ENCODE peak calls at places on chromosomes 7 and 10, in four cellular contexts. One of them, this sample, is unnamed.

GRCh38 chr10:43265799-43266721 is 805 bp downstream of the RASGEF1A start:
- DNase-seq in tibial nerve: no peak
- DNase-seq in neural progenitor cell: peak
- DNase-seq in mesendoderm: peak
- DNase-seq in this sample: no peak

GRCh38 chr7:80637911-80638765 is at the start of gene CD36:
- DNase-seq in tibial nerve: no peak
- DNase-seq in mesendoderm: no peak
- DNase-seq in neural progenitor cell: no peak
- DNase-seq in this sample: no peak

GRCh38 chr7:44143606-44144250 is 2.6 kb upstream of the MYL7 start:
- DNase-seq in tibial nerve: no peak
- DNase-seq in neural progenitor cell: no peak
- DNase-seq in mesendoderm: no peak
- DNase-seq in this sample: no peak

GRCh38 chr10:100148353-100149211 is 37.2 kb downstream of the ERLIN1 start:
- DNase-seq in tibial nerve: no peak
- DNase-seq in neural progenitor cell: no peak
- DNase-seq in mesendoderm: no peak
- DNase-seq in this sample: no peak

GRCh38 chr10:124657806-124658205 is 86.4 kb downstream of the FAM53B start:
- DNase-seq in mesendoderm: no peak
- DNase-seq in neural progenitor cell: no peak
- DNase-seq in tibial nerve: no peak
- DNase-seq in this sample: no peak

GRCh38 chr7:12244129-12244528 is 33.0 kb downstream of the TMEM106B start:
- DNase-seq in neural progenitor cell: peak
- DNase-seq in mesendoderm: peak
- DNase-seq in tibial nerve: no peak
- DNase-seq in this sample: no peak

GRCh38 chr7:28957822-28958234 is 302 bp downstream of the TRIL start:
- DNase-seq in tibial nerve: no peak
- DNase-seq in mesendoderm: peak
- DNase-seq in neural progenitor cell: peak
- DNase-seq in this sample: no peak

GRCh38 chr7:2698581-2699288 is 10.7 kb downstream of the AMZ1 start:
- DNase-seq in tibial nerve: no peak
- DNase-seq in mesendoderm: no peak
- DNase-seq in neural progenitor cell: no peak
- DNase-seq in this sample: no peak

GRCh38 chr10:14603539-14604102 is 171.1 kb downstream of the FAM107B start:
- DNase-seq in mesendoderm: no peak
- DNase-seq in tibial nerve: no peak
- DNase-seq in neural progenitor cell: peak
- DNase-seq in this sample: no peak

GRCh38 chr10:123043409-123043925 is 34.7 kb downstream of the ACADSB start:
- DNase-seq in mesendoderm: peak
- DNase-seq in neural progenitor cell: peak
- DNase-seq in tibial nerve: no peak
- DNase-seq in this sample: peak

GRCh38 chr10:92747600-92747999 is 57.8 kb downstream of the HHEX start:
- DNase-seq in mesendoderm: no peak
- DNase-seq in neural progenitor cell: no peak
- DNase-seq in tibial nerve: no peak
- DNase-seq in this sample: no peak

GRCh38 chr7:104978460-104978859 is 35.5 kb upstream of the KMT2E start:
- DNase-seq in neural progenitor cell: no peak
- DNase-seq in mesendoderm: no peak
- DNase-seq in tibial nerve: no peak
- DNase-seq in this sample: no peak

GRCh38 chr7:1906988-1907745 is 237.1 kb downstream of the ELFN1 start:
- DNase-seq in tibial nerve: no peak
- DNase-seq in neural progenitor cell: no peak
- DNase-seq in mesendoderm: no peak
- DNase-seq in this sample: no peak

GRCh38 chr10:94205370-94205930 is 157.3 kb downstream of the NOC3L start:
- DNase-seq in mesendoderm: no peak
- DNase-seq in tibial nerve: no peak
- DNase-seq in neural progenitor cell: no peak
- DNase-seq in this sample: no peak

GRCh38 chr10:80204801-80205477 is 398 bp downstream of the ANXA11 start:
- DNase-seq in tibial nerve: no peak
- DNase-seq in mesendoderm: peak
- DNase-seq in neural progenitor cell: peak
- DNase-seq in this sample: no peak
- H3K27ac ChIP-seq in tibial nerve: peak
- H3K27ac ChIP-seq in mesendoderm: peak
- H3K27ac ChIP-seq in neural progenitor cell: no peak
- H3K27ac ChIP-seq in this sample: peak

GRCh38 chr7:97081901-97082300 is 35.6 kb upstream of the SDHAF3 start:
- DNase-seq in mesendoderm: no peak
- DNase-seq in tibial nerve: no peak
- DNase-seq in neural progenitor cell: peak
- DNase-seq in this sample: no peak

GRCh38 chr7:97079300-97079699 is 38.2 kb upstream of the SDHAF3 start:
- DNase-seq in mesendoderm: no peak
- DNase-seq in tibial nerve: no peak
- DNase-seq in neural progenitor cell: no peak
- DNase-seq in this sample: no peak

GRCh38 chr7:97078023-97078988 is 39.2 kb upstream of the SDHAF3 start:
- DNase-seq in neural progenitor cell: no peak
- DNase-seq in tibial nerve: no peak
- DNase-seq in mesendoderm: no peak
- DNase-seq in this sample: no peak

DNA sequence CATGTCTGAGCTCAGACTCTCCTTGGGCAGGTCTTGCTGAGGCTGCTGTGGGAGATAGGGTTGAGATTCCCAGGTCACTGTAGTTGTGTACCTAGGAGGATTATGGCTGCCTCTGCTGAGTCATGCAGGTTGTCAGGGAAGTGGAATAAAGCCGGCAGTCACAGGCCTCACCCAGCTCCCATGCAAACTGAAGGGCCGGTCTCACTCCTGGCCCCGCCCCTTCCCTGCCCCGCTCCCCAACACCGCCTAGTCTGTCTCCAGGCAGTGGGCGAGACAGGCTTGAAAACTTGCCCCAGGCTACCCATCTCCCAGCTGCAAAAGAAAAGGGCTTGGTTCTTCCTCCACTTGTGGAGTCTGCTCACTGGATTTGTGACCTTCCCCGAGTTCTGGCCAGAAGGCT is 41.6 kb upstream of the SDHAF3 start:
- DNase-seq in mesendoderm: peak
- DNase-seq in tibial nerve: no peak
- DNase-seq in neural progenitor cell: no peak
- DNase-seq in this sample: no peak
- H3K27ac ChIP-seq in mesendoderm: no peak
- H3K27ac ChIP-seq in tibial nerve: no peak
- H3K27ac ChIP-seq in neural progenitor cell: no peak
- H3K27ac ChIP-seq in this sample: no peak

GRCh38 chr10:82319558-82319957 is 444.6 kb downstream of the NRG3 start:
- DNase-seq in neural progenitor cell: peak
- DNase-seq in tibial nerve: no peak
- DNase-seq in mesendoderm: peak
- DNase-seq in this sample: no peak
- H3K27ac ChIP-seq in neural progenitor cell: no peak
- H3K27ac ChIP-seq in tibial nerve: no peak
- H3K27ac ChIP-seq in mesendoderm: no peak
- H3K27ac ChIP-seq in this sample: no peak

GRCh38 chr7:129664029-129665012 is 52.8 kb downstream of the NRF1 start:
- DNase-seq in mesendoderm: peak
- DNase-seq in tibial nerve: no peak
- DNase-seq in neural progenitor cell: peak
- DNase-seq in this sample: no peak
- H3K27ac ChIP-seq in mesendoderm: no peak
- H3K27ac ChIP-seq in tibial nerve: no peak
- H3K27ac ChIP-seq in neural progenitor cell: no peak
- H3K27ac ChIP-seq in this sample: no peak

GRCh38 chr7:50697686-50698085 is 85.0 kb downstream of the GRB10 start:
- DNase-seq in mesendoderm: no peak
- DNase-seq in tibial nerve: no peak
- DNase-seq in neural progenitor cell: no peak
- DNase-seq in this sample: no peak
- H3K27ac ChIP-seq in mesendoderm: no peak
- H3K27ac ChIP-seq in tibial nerve: peak
- H3K27ac ChIP-seq in neural progenitor cell: no peak
- H3K27ac ChIP-seq in this sample: peak

GRCh38 chr10:72337039-72337629 is 17.6 kb downstream of the DNAJB12 start:
- DNase-seq in tibial nerve: peak
- DNase-seq in neural progenitor cell: peak
- DNase-seq in mesendoderm: peak
- DNase-seq in this sample: peak

GRCh38 chr10:72334832-72335393 is 19.8 kb downstream of the DNAJB12 start:
- DNase-seq in neural progenitor cell: no peak
- DNase-seq in mesendoderm: no peak
- DNase-seq in tibial nerve: peak
- DNase-seq in this sample: peak

GRCh38 chr10:72335394-72336258 is 19.1 kb downstream of the DNAJB12 start:
- DNase-seq in tibial nerve: peak
- DNase-seq in neural progenitor cell: no peak
- DNase-seq in mesendoderm: no peak
- DNase-seq in this sample: no peak

GRCh38 chr10:72337722-72338121 is 17.0 kb downstream of the DNAJB12 start:
- DNase-seq in tibial nerve: no peak
- DNase-seq in neural progenitor cell: no peak
- DNase-seq in mesendoderm: no peak
- DNase-seq in this sample: no peak

DNA sequence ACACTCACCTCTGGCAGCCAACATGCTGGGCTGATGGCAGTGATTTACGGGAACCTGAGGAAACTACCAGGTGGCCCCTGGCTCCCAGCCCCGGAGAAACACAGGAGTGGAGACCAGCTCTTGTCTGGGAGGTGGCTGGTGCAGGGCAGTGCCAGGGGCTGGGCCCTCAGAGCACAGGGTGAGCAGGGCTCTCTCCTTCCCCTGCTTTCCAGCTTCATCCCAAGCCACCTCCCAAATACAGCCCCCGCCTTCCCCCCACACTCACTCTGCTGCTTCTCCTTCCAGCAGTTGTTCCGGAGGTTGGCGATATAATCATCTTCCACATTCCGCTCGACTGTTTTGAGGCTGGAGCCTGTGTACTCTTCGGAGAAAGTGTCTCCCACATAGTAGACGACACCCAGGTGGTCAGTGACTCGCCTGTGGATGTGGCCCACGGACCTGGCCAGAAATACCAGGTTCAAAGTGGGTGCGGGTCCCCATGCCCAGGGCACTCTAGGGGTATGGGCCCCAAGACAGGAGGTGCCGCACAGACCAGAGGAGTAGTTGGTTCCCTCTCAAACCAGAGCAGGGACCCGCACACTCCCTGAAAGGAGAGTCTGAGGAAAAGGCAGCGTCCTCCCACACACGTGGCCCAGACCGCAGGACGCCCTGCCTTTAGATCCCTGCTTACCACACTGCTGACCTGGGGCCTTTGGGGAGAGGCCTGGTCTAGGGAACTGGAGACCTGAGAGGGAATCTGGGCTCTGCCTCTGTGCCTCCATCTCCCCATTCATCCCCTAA is 18.3 kb downstream of the DNAJB12 start:
- DNase-seq in tibial nerve: no peak
- DNase-seq in mesendoderm: no peak
- DNase-seq in neural progenitor cell: no peak
- DNase-seq in this sample: no peak
- H3K27ac ChIP-seq in tibial nerve: peak
- H3K27ac ChIP-seq in mesendoderm: no peak
- H3K27ac ChIP-seq in neural progenitor cell: peak
- H3K27ac ChIP-seq in this sample: peak

GRCh38 chr10:7707858-7708622 is 4.9 kb downstream of the ITIH2 start:
- DNase-seq in mesendoderm: no peak
- DNase-seq in tibial nerve: no peak
- DNase-seq in neural progenitor cell: no peak
- DNase-seq in this sample: no peak
- H3K27ac ChIP-seq in mesendoderm: no peak
- H3K27ac ChIP-seq in tibial nerve: no peak
- H3K27ac ChIP-seq in neural progenitor cell: no peak
- H3K27ac ChIP-seq in this sample: no peak

This sample was measured in substantia nigra.